ENCODE peak calls at places on chromosomes 1 and 21, in six cellular contexts. G is IMR-90, D is mesendoderm, O is H1, C is trophoblast cell, J is H9. E is an unnamed sample.

GRCh38 chr1:154736840-154737239 is 128.9 kb upstream of the ADAR start:
- DNase-seq in J (no peak), D (no peak), O (no peak), G (peak), C (no peak), E (no peak)

GRCh38 chr1:40923511-40924020 is 55.9 kb upstream of the CTPS1 start:
- DNase-seq in C (no peak), O (no peak), J (no peak), G (no peak), D (no peak), E (no peak)

GRCh38 chr1:193753038-193753756 is 566.8 kb upstream of the B3GALT2 start:
- DNase-seq in G (no peak), J (no peak), D (peak), O (no peak), C (peak), E (no peak)

GRCh38 chr1:67441183-67441582 is 11.0 kb upstream of the SERBP1 start:
- DNase-seq in C (no peak), G (peak), J (no peak), D (no peak), O (no peak), E (no peak)

GRCh38 chr1:221765527-221765926 is 23.6 kb upstream of the DUSP10 start:
- DNase-seq in C (no peak), J (no peak), D (no peak), G (no peak), O (no peak), E (no peak)

GRCh38 chr1:6116137-6116536 is 64.0 kb downstream of the CHD5 start:
- DNase-seq in C (no peak), G (peak), D (no peak), O (no peak), J (no peak), E (no peak)

GRCh38 chr1:24420547-24420946 is 4.9 kb downstream of the NIPAL3 start:
- DNase-seq in O (no peak), C (peak), D (no peak), J (no peak), G (peak), E (no peak)

GRCh38 chr21:28636988-28637691 is 355.5 kb downstream of the LTN1 start:
- DNase-seq in G (peak), O (no peak), C (peak), D (no peak), J (no peak), E (no peak)

GRCh38 chr1:234724517-234725176 is 114.7 kb upstream of the IRF2BP2 start:
- DNase-seq in D (no peak), C (no peak), G (no peak), J (peak), O (no peak), E (no peak)

GRCh38 chr1:95733671-95734070 is 499.7 kb downstream of the RWDD3 start:
- DNase-seq in C (no peak), G (no peak), D (no peak), J (no peak), O (no peak), E (no peak)

GRCh38 chr1:42944207-42944928 is 14.3 kb downstream of the SLC2A1 start:
- DNase-seq in G (no peak), J (no peak), D (no peak), O (no peak), C (peak), E (no peak)

GRCh38 chr1:19815801-19816736 is 986 bp upstream of the RNF186 start:
- DNase-seq in G (no peak), C (no peak), J (no peak), D (no peak), O (no peak), E (no peak)

GRCh38 chr1:112508242-112509004 is at the start of gene WNT2B:
- DNase-seq in D (peak), O (no peak), C (peak), G (no peak), J (peak), E (no peak)

GRCh38 chr1:151267760-151268159 is 13.2 kb downstream of the PSMD4 start:
- DNase-seq in O (no peak), D (no peak), J (no peak), C (no peak), G (peak), E (no peak)

GRCh38 chr1:23627065-23627464 is 64.5 kb upstream of the RPL11 start:
- DNase-seq in O (no peak), D (no peak), G (no peak), J (no peak), C (peak), E (no peak)

GRCh38 chr1:192401832-192402231 is 85.0 kb downstream of the RGS21 start:
- DNase-seq in J (no peak), O (no peak), C (peak), D (no peak), G (peak), E (no peak)

GRCh38 chr1:38047603-38048146 is 1.1 kb upstream of the POU3F1 start:
- DNase-seq in C (no peak), D (peak), O (no peak), G (peak), J (peak), E (no peak)

GRCh38 chr21:39185157-39185556 is 1.9 kb upstream of the PSMG1 start:
- DNase-seq in O (no peak), C (no peak), G (no peak), J (no peak), D (no peak), E (no peak)

GRCh38 chr1:160550572-160551034 is 27.5 kb upstream of the SLAMF6 start:
- DNase-seq in J (peak), G (no peak), O (peak), D (peak), C (no peak), E (no peak)

GRCh38 chr1:180909462-180909976 is 3.2 kb upstream of the KIAA1614 start:
- DNase-seq in C (no peak), G (no peak), O (no peak), D (no peak), J (no peak), E (no peak)

GRCh38 chr1:218108034-218108433 is 177.1 kb upstream of the RRP15 start:
- DNase-seq in G (no peak), C (no peak), O (no peak), D (no peak), J (no peak), E (no peak)

GRCh38 chr1:116330342-116330652 is 42.7 kb upstream of the ATP1A1 start:
- DNase-seq in D (no peak), O (no peak), J (no peak), C (no peak), G (no peak), E (no peak)

GRCh38 chr1:168408531-168409242 is 128.0 kb downstream of the TBX19 start:
- DNase-seq in O (no peak), J (no peak), G (peak), C (peak), D (peak), E (no peak)

GRCh38 chr1:117229217-117229616 is 18.5 kb upstream of the VTCN1 start:
- DNase-seq in G (no peak), J (no peak), D (no peak), C (no peak), O (no peak), E (no peak)

GRCh38 chr1:15723631-15724246 is 12.3 kb upstream of the SLC25A34 start:
- DNase-seq in C (peak), G (no peak), O (no peak), J (no peak), D (no peak), E (no peak)

GRCh38 chr1:47637111-47637685 is 199.4 kb downstream of the FOXD2 start:
- DNase-seq in C (no peak), G (no peak), D (no peak), J (no peak), O (no peak), E (no peak)

GRCh38 chr1:185438936-185439335 is 121.9 kb upstream of the IVNS1ABP start:
- DNase-seq in O (no peak), C (no peak), G (no peak), J (no peak), D (no peak), E (no peak)

GRCh38 chr1:24683713-24684162 is 40.6 kb downstream of the SRRM1 start:
- DNase-seq in O (no peak), J (no peak), C (peak), G (peak), D (peak), E (no peak)

GRCh38 chr1:115179397-115179835 is 90.1 kb upstream of the TSPAN2 start:
- DNase-seq in O (no peak), G (peak), D (peak), J (no peak), C (peak), E (no peak)

GRCh38 chr1:89908294-89908992 is 86.5 kb upstream of the ZNF326 start:
- DNase-seq in O (no peak), G (no peak), D (no peak), C (no peak), J (no peak), E (no peak)

GRCh38 chr1:244346972-244347618 is 104.6 kb downstream of the ADSS2 start:
- DNase-seq in J (peak), D (no peak), O (no peak), G (no peak), C (no peak), E (no peak)

GRCh38 chr1:40774266-40774998 is 9.2 kb upstream of the KCNQ4 start:
- DNase-seq in O (peak), G (peak), J (peak), C (peak), D (peak), E (peak)

DNA sequence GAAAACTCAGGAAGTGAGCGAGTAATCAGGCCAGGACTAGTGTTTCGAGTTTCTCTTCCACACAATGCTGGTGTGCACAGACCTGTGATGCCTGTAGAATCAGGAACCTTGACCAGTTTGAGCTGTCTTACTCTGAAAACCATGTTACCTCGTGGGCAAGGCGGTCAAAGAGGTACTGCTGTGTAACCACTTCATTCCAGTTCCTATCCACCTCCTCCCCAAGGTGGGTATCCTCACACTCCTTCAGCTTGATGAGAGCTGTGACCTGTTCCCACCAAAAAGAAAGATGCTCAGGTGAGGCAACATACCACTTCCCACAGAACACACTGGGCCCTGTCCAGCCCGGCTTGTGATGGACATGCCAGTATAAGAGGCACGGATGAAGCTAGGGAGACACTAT is 88.1 kb downstream of the NRDC start:
- DNase-seq in O (no peak), D (no peak), C (no peak), J (no peak), G (no peak), E (no peak)
- H3K27ac ChIP-seq in O (no peak), D (no peak), C (no peak), J (no peak), G (no peak), E (no peak)

GRCh38 chr21:45306453-45306831 is 18.7 kb upstream of the POFUT2 start:
- DNase-seq in D (no peak), C (no peak), O (no peak), J (no peak), G (no peak), E (no peak)
- H2BK120ac ChIP-seq in D (no peak), C (peak), O (no peak), J (no peak), G (peak), E (no peak)

DNA sequence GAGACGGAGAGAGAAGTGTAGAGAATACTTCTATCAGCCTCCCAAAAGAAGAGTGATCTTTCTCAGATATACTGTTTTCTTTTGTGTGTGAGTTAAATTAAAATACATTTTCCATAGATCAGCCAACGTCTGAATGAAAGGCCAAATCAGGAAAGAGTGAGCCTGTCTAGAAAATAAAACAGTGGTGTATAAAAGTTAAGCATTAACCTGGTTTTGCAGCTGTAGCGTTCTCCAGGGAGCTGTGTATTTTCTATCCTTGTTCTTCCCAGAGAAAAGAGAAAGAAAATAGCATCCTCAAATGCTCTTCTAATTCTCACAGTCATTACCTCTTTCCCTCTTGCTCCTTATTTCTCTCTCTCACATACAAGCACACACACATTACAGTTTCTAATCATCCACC is 150.0 kb downstream of the NUF2 start:
- DNase-seq in J (no peak), D (no peak), O (no peak), G (no peak), C (no peak), E (no peak)
- H3K4ac ChIP-seq in J (no peak), D (no peak), O (no peak), G (no peak), C (no peak), E (no peak)

GRCh38 chr21:45874716-45875415 is 106.7 kb upstream of the COL6A1 start:
- DNase-seq in G (peak), D (no peak), O (no peak), J (no peak), C (peak), E (no peak)

GRCh38 chr21:45872902-45873301 is 108.7 kb upstream of the COL6A1 start:
- DNase-seq in J (no peak), O (no peak), D (no peak), C (no peak), G (no peak), E (no peak)

GRCh38 chr21:45873418-45873817 is 108.2 kb upstream of the COL6A1 start:
- DNase-seq in O (no peak), J (no peak), G (no peak), C (no peak), D (no peak), E (no peak)

GRCh38 chr21:45872471-45872870 is 109.1 kb upstream of the COL6A1 start:
- DNase-seq in D (no peak), C (no peak), G (no peak), O (no peak), J (no peak), E (no peak)

GRCh38 chr21:45873866-45874265 is 107.7 kb upstream of the COL6A1 start:
- DNase-seq in D (no peak), G (no peak), C (no peak), J (no peak), O (no peak), E (no peak)
- H3K27ac ChIP-seq in D (no peak), G (no peak), C (no peak), J (no peak), O (no peak), E (no peak)

DNA sequence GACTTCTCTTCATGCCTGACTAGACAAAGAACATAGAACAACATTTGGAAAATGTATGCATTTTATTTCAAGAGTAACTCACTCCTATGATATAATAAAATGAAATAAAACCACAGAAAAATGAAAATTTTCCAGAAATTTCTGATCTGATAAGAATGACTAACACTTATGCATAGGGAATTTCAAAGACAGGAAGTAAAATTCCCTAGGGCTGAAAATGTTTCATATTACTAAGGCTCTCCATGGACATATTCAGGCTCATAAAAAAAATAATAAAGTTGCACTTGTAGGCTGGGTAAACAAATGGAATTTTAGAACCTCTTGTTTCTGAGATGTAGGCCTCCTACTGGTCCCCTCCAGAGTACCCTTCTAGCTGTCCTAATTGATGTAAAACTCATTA is 641.1 kb upstream of the CAMK1G start:
- DNase-seq in C (no peak), G (no peak), O (no peak), J (no peak), D (no peak), E (no peak)
- H2BK120ac ChIP-seq in C (no peak), G (no peak), O (no peak), J (no peak), D (no peak), E (no peak)

GRCh38 chr1:35192853-35193664 is at the start of gene SFPQ:
- DNase-seq in D (peak), O (peak), C (peak), G (peak), J (peak), E (peak)
- H3K4ac ChIP-seq in D (peak), O (peak), C (peak), G (peak), J (peak), E (peak)

DNA sequence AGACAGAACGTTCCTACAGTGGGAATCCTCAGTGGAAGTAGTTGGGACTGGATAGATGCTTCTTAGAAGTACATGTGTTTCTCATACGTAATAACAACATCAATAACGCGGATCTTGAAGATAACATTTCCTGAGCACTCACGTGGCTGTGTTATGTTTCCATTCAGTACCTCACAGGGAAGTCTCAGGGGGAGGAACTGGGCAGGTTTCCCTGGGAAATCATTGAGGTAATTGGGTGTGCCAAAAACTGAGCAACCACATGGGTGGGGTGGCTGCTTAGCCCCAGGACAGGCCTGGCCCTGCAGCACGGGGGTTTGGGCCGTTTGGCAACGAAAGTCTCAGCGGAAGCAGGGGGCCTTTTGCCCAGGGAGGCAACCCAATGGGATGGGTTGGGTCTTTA is 133.8 kb downstream of the ZSCAN20 start:
- DNase-seq in O (no peak), C (no peak), G (no peak), J (no peak), D (no peak), E (no peak)
- H3K27ac ChIP-seq in O (no peak), C (no peak), G (no peak), J (no peak), D (no peak), E (no peak)

DNA sequence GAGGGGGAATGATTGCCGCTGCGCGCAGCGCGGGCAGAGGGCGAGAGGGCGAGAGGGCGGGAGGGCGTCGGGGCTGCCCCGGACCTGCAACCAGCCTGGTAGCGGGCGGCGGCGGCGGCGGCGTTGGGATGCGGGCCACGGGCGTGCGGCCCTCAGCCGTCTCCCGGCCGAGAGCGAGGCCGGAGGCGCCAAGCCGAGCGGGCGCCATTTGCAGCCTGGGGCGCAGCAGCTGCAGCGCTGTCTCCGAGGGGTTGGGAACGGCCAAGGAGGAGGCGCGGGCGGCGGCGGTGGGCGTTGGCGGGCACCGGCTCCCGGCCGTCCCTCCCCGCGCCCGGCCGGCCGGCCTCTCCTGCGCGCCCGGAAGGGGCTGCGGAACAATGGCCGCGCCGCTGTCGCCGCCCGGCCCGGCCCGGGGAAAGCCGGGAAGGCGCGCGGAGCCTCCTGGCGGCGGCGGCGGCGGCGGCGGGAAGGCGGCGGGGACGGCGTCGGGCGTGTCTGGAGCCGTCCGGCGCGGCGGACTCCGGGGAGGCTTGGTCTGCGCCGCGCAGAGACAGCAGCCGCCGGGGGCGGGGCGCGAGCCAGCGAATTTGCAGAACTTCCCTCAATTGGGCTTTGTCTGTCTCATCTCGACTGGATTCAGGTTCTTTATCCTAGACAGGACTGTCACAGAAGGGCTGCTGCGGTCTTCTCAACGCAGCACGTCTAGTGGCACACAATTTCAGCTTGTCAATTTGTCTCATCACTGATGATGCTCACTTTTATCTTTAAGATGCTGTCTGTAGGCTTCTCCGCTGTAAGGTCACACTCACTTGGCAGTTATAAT is 35.7 kb downstream of the ZBTB8B start:
- DNase-seq in J (peak), O (no peak), D (peak), G (peak), C (peak), E (peak)
- H2BK120ac ChIP-seq in J (no peak), O (peak), D (peak), G (peak), C (peak), E (no peak)

E was measured in neuronal stem cell.